ENCODE peak calls at places on chromosomes 6 and 20, in four cellular contexts. X is left ventricle myocardium inferior, I is suprapubic skin, H is spleen. K is an unnamed sample. For H3K9me3, the result is how much of the 10 kb centered on the place peaks cover.

GRCh38 chr6:2225422-2226392 is 19.7 kb downstream of the GMDS start:
- DNase-seq in X (no peak), I (no peak), H (no peak), K (peak)

GRCh38 chr6:42369568-42369967 is 82.2 kb downstream of the TRERF1 start:
- DNase-seq in X (no peak), I (peak), H (no peak), K (peak)

GRCh38 chr6:46648869-46649488 is 3.6 kb downstream of the CYP39A1 start:
- DNase-seq in X (no peak), I (no peak), H (no peak), K (no peak)

GRCh38 chr6:3825851-3826581 is 23.2 kb upstream of the FAM50B start:
- DNase-seq in X (peak), I (peak), H (peak), K (peak)

GRCh38 chr6:169158750-169159149 is 94.9 kb downstream of the THBS2 start:
- DNase-seq in X (no peak), I (no peak), H (no peak), K (no peak)

GRCh38 chr6:125138083-125138482 is 15.5 kb upstream of the TPD52L1 start:
- DNase-seq in X (no peak), I (no peak), H (no peak), K (no peak)

GRCh38 chr6:149400050-149400449 is at the start of gene SUMO4:
- DNase-seq in X (no peak), I (no peak), H (no peak), K (peak)

GRCh38 chr6:158910484-158911075 is 89.4 kb downstream of the RSPH3 start:
- DNase-seq in X (no peak), I (no peak), H (no peak), K (no peak)

GRCh38 chr6:36607782-36608386 is 13.7 kb downstream of the SRSF3 start:
- DNase-seq in X (no peak), I (peak), H (peak), K (peak)

GRCh38 chr20:44582321-44583025 is at the start of gene PKIG:
- DNase-seq in X (no peak), I (no peak), H (no peak), K (no peak)

GRCh38 chr6:26312096-26312463 is 52.9 kb upstream of the BTN3A2 start:
- DNase-seq in X (no peak), I (no peak), H (no peak), K (no peak)

GRCh38 chr20:29689411-29690225 is 1567.8 kb upstream of the DEFB115 start:
- DNase-seq in X (peak), I (no peak), H (no peak), K (peak)

GRCh38 chr6:140663772-140664171 is 1289.3 kb upstream of the CITED2 start:
- DNase-seq in X (no peak), I (no peak), H (no peak), K (no peak)

GRCh38 chr20:49882171-49882970 is 33.0 kb downstream of the SPATA2 start:
- DNase-seq in X (no peak), I (peak), H (no peak), K (no peak)

GRCh38 chr20:44586289-44586911 is 4.0 kb downstream of the PKIG start:
- DNase-seq in X (no peak), I (no peak), H (peak), K (no peak)

GRCh38 chr6:126923807-126924206 is 194.7 kb upstream of the RSPO3 start:
- DNase-seq in X (no peak), I (no peak), H (no peak), K (no peak)

GRCh38 chr20:24675651-24676352 is 206.4 kb downstream of the SYNDIG1 start:
- DNase-seq in X (no peak), I (peak), H (peak), K (no peak)

GRCh38 chr6:107621216-107621940 is 131.5 kb downstream of the SOBP start:
- DNase-seq in X (no peak), I (no peak), H (no peak), K (no peak)

GRCh38 chr6:138036111-138036510 is 71.1 kb downstream of the PERP start:
- DNase-seq in X (no peak), I (no peak), H (no peak), K (peak)

GRCh38 chr6:129969064-129969463 is 49.3 kb upstream of the L3MBTL3 start:
- DNase-seq in X (no peak), I (no peak), H (no peak), K (no peak)

GRCh38 chr6:134400941-134401340 is 83.0 kb upstream of the SGK1 start:
- DNase-seq in X (no peak), I (no peak), H (no peak), K (no peak)

GRCh38 chr6:158312165-158312564 is at the start of gene TULP4:
- DNase-seq in X (no peak), I (no peak), H (no peak), K (no peak)

GRCh38 chr6:140661691-140662090 is 1287.2 kb upstream of the CITED2 start:
- DNase-seq in X (no peak), I (no peak), H (no peak), K (no peak)

GRCh38 chr20:41654292-41654691 is 36.1 kb upstream of the CHD6 start:
- DNase-seq in X (no peak), I (no peak), H (no peak), K (no peak)

GRCh38 chr6:108768792-108769524 is 79.3 kb upstream of the ARMC2 start:
- DNase-seq in X (no peak), I (no peak), H (no peak), K (no peak)

GRCh38 chr6:22399693-22400092 is 102.9 kb upstream of the PRL start:
- DNase-seq in X (no peak), I (no peak), H (no peak), K (no peak)

DNA sequence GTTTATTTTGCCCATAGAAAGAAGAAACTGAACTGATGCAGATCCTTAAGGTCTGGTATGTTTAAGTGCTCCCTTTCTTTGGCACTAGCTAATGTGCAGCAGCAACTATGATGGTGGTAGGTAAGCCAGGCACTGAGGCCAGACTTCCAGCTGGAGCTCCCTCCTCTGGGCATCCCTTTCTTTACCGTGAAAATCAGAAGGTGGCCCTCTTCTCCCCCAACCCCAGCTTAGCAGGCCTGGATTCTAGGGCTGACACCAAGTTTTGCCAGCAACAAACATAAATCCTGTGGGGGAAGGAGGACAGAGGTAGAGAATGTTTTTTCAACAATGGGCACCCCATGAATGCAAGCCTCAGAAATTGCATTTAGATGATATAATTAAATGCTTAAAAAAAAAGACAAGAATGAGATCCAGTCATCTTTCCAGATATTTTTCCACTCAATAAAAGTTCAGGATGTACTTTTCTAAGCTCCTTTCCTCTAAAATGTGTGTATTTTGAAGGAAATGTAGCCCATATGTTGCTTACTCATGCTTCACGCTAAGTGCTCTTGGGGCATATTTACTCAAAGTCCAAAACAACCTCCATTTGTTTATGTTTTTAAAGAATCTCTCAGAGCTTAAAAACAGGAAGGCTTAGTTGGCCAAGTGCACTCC is 123.9 kb upstream of the NXT1 start:
- DNase-seq in X (no peak), I (no peak), H (no peak), K (no peak)
- TF ChIP-seq CTCF in X (no peak), I (no peak), H (no peak), K (no peak)

GRCh38 chr20:56426026-56426425 is 14.0 kb downstream of the CASS4 start:
- DNase-seq in X (no peak), I (no peak), H (no peak), K (no peak)
- H3K4me3 ChIP-seq in X (no peak), I (no peak), H (no peak), K (no peak)

GRCh38 chr6:331622-332521 is 39.6 kb downstream of the DUSP22 start:
- DNase-seq in X (no peak), I (no peak), H (peak), K (no peak)
- H3K9me3 ChIP-seq in X (under half), I (under half), H (under half), K (under half)

GRCh38 chr20:14477125-14477524 is 139.7 kb upstream of the FLRT3 start:
- DNase-seq in X (no peak), I (no peak), H (no peak), K (no peak)
- TF ChIP-seq CTCF in X (no peak), I (no peak), H (no peak), K (no peak)

GRCh38 chr6:82245376-82245775 is 2.2 kb downstream of the IBTK start:
- DNase-seq in X (no peak), I (no peak), H (no peak), K (no peak)
- H3K4me3 ChIP-seq in X (no peak), I (no peak), H (no peak), K (no peak)